ENCODE peak calls at places on chromosomes 12 and 14, in nine cellular contexts. One of them, this sample, is unnamed.

GRCh38 chr12:115370204-115370603 is 686.2 kb upstream of the TBX3 start:
- DNase-seq in sigmoid colon: no peak
- DNase-seq in HS-27A: no peak
- DNase-seq in stimulated activated CD8-positive, alpha-beta memory T cell treated with anti-CD3 and anti-CD28 coated beads, Interleukin-7, amount 100 ng/mL, for 4 hours: no peak
- DNase-seq in RKO: no peak
- DNase-seq in RWPE1: no peak
- DNase-seq in ELR: no peak
- DNase-seq in renal cortical epithelial cell: no peak
- DNase-seq in Right ventricle myocardium inferior: no peak
- DNase-seq in this sample: no peak

GRCh38 chr12:131592972-131593371 is 117.9 kb upstream of the SFSWAP start:
- DNase-seq in HS-27A: no peak
- DNase-seq in sigmoid colon: no peak
- DNase-seq in RKO: no peak
- DNase-seq in renal cortical epithelial cell: no peak
- DNase-seq in RWPE1: no peak
- DNase-seq in stimulated activated CD8-positive, alpha-beta memory T cell treated with anti-CD3 and anti-CD28 coated beads, Interleukin-7, amount 100 ng/mL, for 4 hours: no peak
- DNase-seq in Right ventricle myocardium inferior: no peak
- DNase-seq in ELR: no peak
- DNase-seq in this sample: no peak

GRCh38 chr12:52876371-52876770 is 27.6 kb upstream of the KRT78 start:
- DNase-seq in RKO: no peak
- DNase-seq in HS-27A: no peak
- DNase-seq in stimulated activated CD8-positive, alpha-beta memory T cell treated with anti-CD3 and anti-CD28 coated beads, Interleukin-7, amount 100 ng/mL, for 4 hours: no peak
- DNase-seq in RWPE1: peak
- DNase-seq in sigmoid colon: no peak
- DNase-seq in renal cortical epithelial cell: peak
- DNase-seq in Right ventricle myocardium inferior: peak
- DNase-seq in ELR: no peak
- DNase-seq in this sample: no peak

GRCh38 chr14:76829650-76830421 is 3.6 kb downstream of the LRRC74A start:
- DNase-seq in RWPE1: no peak
- DNase-seq in HS-27A: no peak
- DNase-seq in renal cortical epithelial cell: no peak
- DNase-seq in Right ventricle myocardium inferior: peak
- DNase-seq in stimulated activated CD8-positive, alpha-beta memory T cell treated with anti-CD3 and anti-CD28 coated beads, Interleukin-7, amount 100 ng/mL, for 4 hours: no peak
- DNase-seq in ELR: no peak
- DNase-seq in RKO: no peak
- DNase-seq in sigmoid colon: peak
- DNase-seq in this sample: no peak

GRCh38 chr12:120131116-120131515 is 14.6 kb upstream of the RAB35 start:
- DNase-seq in sigmoid colon: no peak
- DNase-seq in Right ventricle myocardium inferior: no peak
- DNase-seq in HS-27A: no peak
- DNase-seq in RWPE1: no peak
- DNase-seq in renal cortical epithelial cell: no peak
- DNase-seq in ELR: no peak
- DNase-seq in stimulated activated CD8-positive, alpha-beta memory T cell treated with anti-CD3 and anti-CD28 coated beads, Interleukin-7, amount 100 ng/mL, for 4 hours: no peak
- DNase-seq in RKO: no peak
- DNase-seq in this sample: no peak

GRCh38 chr12:53128780-53129747 is 25.8 kb downstream of the SOAT2 start:
- DNase-seq in Right ventricle myocardium inferior: no peak
- DNase-seq in RKO: no peak
- DNase-seq in HS-27A: no peak
- DNase-seq in sigmoid colon: no peak
- DNase-seq in stimulated activated CD8-positive, alpha-beta memory T cell treated with anti-CD3 and anti-CD28 coated beads, Interleukin-7, amount 100 ng/mL, for 4 hours: no peak
- DNase-seq in ELR: no peak
- DNase-seq in RWPE1: no peak
- DNase-seq in renal cortical epithelial cell: no peak
- DNase-seq in this sample: no peak

GRCh38 chr12:23431006-23431405 is 518.5 kb downstream of the SOX5 start:
- DNase-seq in Right ventricle myocardium inferior: no peak
- DNase-seq in HS-27A: no peak
- DNase-seq in renal cortical epithelial cell: peak
- DNase-seq in stimulated activated CD8-positive, alpha-beta memory T cell treated with anti-CD3 and anti-CD28 coated beads, Interleukin-7, amount 100 ng/mL, for 4 hours: no peak
- DNase-seq in sigmoid colon: no peak
- DNase-seq in RWPE1: no peak
- DNase-seq in RKO: no peak
- DNase-seq in ELR: no peak
- DNase-seq in this sample: no peak

GRCh38 chr14:70027785-70028428 is 148.7 kb downstream of the SMOC1 start:
- DNase-seq in RWPE1: peak
- DNase-seq in ELR: peak
- DNase-seq in RKO: peak
- DNase-seq in renal cortical epithelial cell: peak
- DNase-seq in HS-27A: no peak
- DNase-seq in Right ventricle myocardium inferior: peak
- DNase-seq in stimulated activated CD8-positive, alpha-beta memory T cell treated with anti-CD3 and anti-CD28 coated beads, Interleukin-7, amount 100 ng/mL, for 4 hours: peak
- DNase-seq in sigmoid colon: peak
- DNase-seq in this sample: no peak

GRCh38 chr14:26870722-26871121 is 272.9 kb upstream of the NOVA1 start:
- DNase-seq in HS-27A: no peak
- DNase-seq in RKO: no peak
- DNase-seq in renal cortical epithelial cell: no peak
- DNase-seq in ELR: no peak
- DNase-seq in sigmoid colon: no peak
- DNase-seq in Right ventricle myocardium inferior: no peak
- DNase-seq in stimulated activated CD8-positive, alpha-beta memory T cell treated with anti-CD3 and anti-CD28 coated beads, Interleukin-7, amount 100 ng/mL, for 4 hours: no peak
- DNase-seq in RWPE1: no peak
- DNase-seq in this sample: no peak

GRCh38 chr12:96412431-96412830 is 12.2 kb upstream of the CDK17 start:
- DNase-seq in stimulated activated CD8-positive, alpha-beta memory T cell treated with anti-CD3 and anti-CD28 coated beads, Interleukin-7, amount 100 ng/mL, for 4 hours: no peak
- DNase-seq in ELR: no peak
- DNase-seq in HS-27A: no peak
- DNase-seq in RWPE1: no peak
- DNase-seq in renal cortical epithelial cell: no peak
- DNase-seq in Right ventricle myocardium inferior: no peak
- DNase-seq in sigmoid colon: no peak
- DNase-seq in RKO: no peak
- DNase-seq in this sample: no peak

GRCh38 chr14:74826574-74826973 is 49.4 kb downstream of the PROX2 start:
- DNase-seq in RWPE1: no peak
- DNase-seq in stimulated activated CD8-positive, alpha-beta memory T cell treated with anti-CD3 and anti-CD28 coated beads, Interleukin-7, amount 100 ng/mL, for 4 hours: no peak
- DNase-seq in Right ventricle myocardium inferior: no peak
- DNase-seq in renal cortical epithelial cell: no peak
- DNase-seq in HS-27A: no peak
- DNase-seq in RKO: no peak
- DNase-seq in sigmoid colon: no peak
- DNase-seq in ELR: no peak
- DNase-seq in this sample: no peak

GRCh38 chr12:92992041-92992440 is 62.9 kb upstream of the EEA1 start:
- DNase-seq in RWPE1: no peak
- DNase-seq in HS-27A: no peak
- DNase-seq in sigmoid colon: no peak
- DNase-seq in renal cortical epithelial cell: no peak
- DNase-seq in Right ventricle myocardium inferior: no peak
- DNase-seq in ELR: peak
- DNase-seq in stimulated activated CD8-positive, alpha-beta memory T cell treated with anti-CD3 and anti-CD28 coated beads, Interleukin-7, amount 100 ng/mL, for 4 hours: no peak
- DNase-seq in RKO: no peak
- DNase-seq in this sample: no peak

GRCh38 chr12:76186507-76186906 is 102.0 kb upstream of the NAP1L1 start:
- DNase-seq in ELR: no peak
- DNase-seq in RWPE1: no peak
- DNase-seq in RKO: no peak
- DNase-seq in stimulated activated CD8-positive, alpha-beta memory T cell treated with anti-CD3 and anti-CD28 coated beads, Interleukin-7, amount 100 ng/mL, for 4 hours: no peak
- DNase-seq in HS-27A: no peak
- DNase-seq in renal cortical epithelial cell: no peak
- DNase-seq in sigmoid colon: no peak
- DNase-seq in Right ventricle myocardium inferior: no peak
- DNase-seq in this sample: no peak

GRCh38 chr12:8844665-8845064 is 22.2 kb downstream of the A2ML1 start:
- DNase-seq in stimulated activated CD8-positive, alpha-beta memory T cell treated with anti-CD3 and anti-CD28 coated beads, Interleukin-7, amount 100 ng/mL, for 4 hours: no peak
- DNase-seq in Right ventricle myocardium inferior: peak
- DNase-seq in ELR: no peak
- DNase-seq in HS-27A: no peak
- DNase-seq in renal cortical epithelial cell: peak
- DNase-seq in sigmoid colon: peak
- DNase-seq in RKO: no peak
- DNase-seq in RWPE1: no peak
- DNase-seq in this sample: peak

GRCh38 chr14:70735043-70735442 is 74.3 kb downstream of the MAP3K9 start:
- DNase-seq in RWPE1: no peak
- DNase-seq in Right ventricle myocardium inferior: no peak
- DNase-seq in ELR: no peak
- DNase-seq in HS-27A: peak
- DNase-seq in stimulated activated CD8-positive, alpha-beta memory T cell treated with anti-CD3 and anti-CD28 coated beads, Interleukin-7, amount 100 ng/mL, for 4 hours: no peak
- DNase-seq in RKO: no peak
- DNase-seq in renal cortical epithelial cell: no peak
- DNase-seq in sigmoid colon: no peak
- DNase-seq in this sample: no peak

GRCh38 chr12:28767836-28768348 is 381.2 kb upstream of the FAR2 start:
- DNase-seq in sigmoid colon: no peak
- DNase-seq in ELR: no peak
- DNase-seq in stimulated activated CD8-positive, alpha-beta memory T cell treated with anti-CD3 and anti-CD28 coated beads, Interleukin-7, amount 100 ng/mL, for 4 hours: no peak
- DNase-seq in Right ventricle myocardium inferior: no peak
- DNase-seq in RWPE1: no peak
- DNase-seq in HS-27A: no peak
- DNase-seq in renal cortical epithelial cell: no peak
- DNase-seq in RKO: no peak
- DNase-seq in this sample: no peak

This sample was measured in retinal pigment epithelial cell.